ENCODE peak calls at places on chromosomes 7 and 10, in eight cellular contexts. One of them, this sample, is unnamed.

GRCh38 chr7:18667466-18667865 is 171.9 kb downstream of the HDAC9 start:
- DNase-seq in stimulated activated CD8-positive, alpha-beta memory T cell treated with anti-CD3 and anti-CD28 coated beads, Interleukin-2, amount 100 ng/mL, for 1 hour: no peak
- DNase-seq in nephron progenitor cell: no peak
- DNase-seq in NCI-H2081: peak
- DNase-seq in stimulated activated CD4-positive, alpha-beta T cell treated with anti-CD3 and anti-CD28 coated beads, Interleukin-4, amount 100 ng/mL, for 48 hours: no peak
- DNase-seq in lower lobe of right lung: no peak
- DNase-seq in naive B cell: no peak
- DNase-seq in upper lobe of right lung: no peak
- DNase-seq in this sample: no peak

GRCh38 chr10:90887555-90887954 is 15.8 kb downstream of the RPP30 start:
- DNase-seq in stimulated activated CD8-positive, alpha-beta memory T cell treated with anti-CD3 and anti-CD28 coated beads, Interleukin-2, amount 100 ng/mL, for 1 hour: no peak
- DNase-seq in nephron progenitor cell: no peak
- DNase-seq in NCI-H2081: no peak
- DNase-seq in stimulated activated CD4-positive, alpha-beta T cell treated with anti-CD3 and anti-CD28 coated beads, Interleukin-4, amount 100 ng/mL, for 48 hours: no peak
- DNase-seq in lower lobe of right lung: no peak
- DNase-seq in naive B cell: no peak
- DNase-seq in upper lobe of right lung: no peak
- DNase-seq in this sample: no peak

GRCh38 chr10:103758294-103758681 is 97.1 kb downstream of the SH3PXD2A start:
- DNase-seq in stimulated activated CD8-positive, alpha-beta memory T cell treated with anti-CD3 and anti-CD28 coated beads, Interleukin-2, amount 100 ng/mL, for 1 hour: no peak
- DNase-seq in nephron progenitor cell: no peak
- DNase-seq in NCI-H2081: no peak
- DNase-seq in stimulated activated CD4-positive, alpha-beta T cell treated with anti-CD3 and anti-CD28 coated beads, Interleukin-4, amount 100 ng/mL, for 48 hours: no peak
- DNase-seq in lower lobe of right lung: no peak
- DNase-seq in naive B cell: no peak
- DNase-seq in upper lobe of right lung: no peak
- DNase-seq in this sample: no peak

GRCh38 chr10:72260588-72261322 is 13.0 kb upstream of the DDIT4 start:
- DNase-seq in stimulated activated CD8-positive, alpha-beta memory T cell treated with anti-CD3 and anti-CD28 coated beads, Interleukin-2, amount 100 ng/mL, for 1 hour: peak
- DNase-seq in nephron progenitor cell: peak
- DNase-seq in NCI-H2081: no peak
- DNase-seq in stimulated activated CD4-positive, alpha-beta T cell treated with anti-CD3 and anti-CD28 coated beads, Interleukin-4, amount 100 ng/mL, for 48 hours: peak
- DNase-seq in lower lobe of right lung: peak
- DNase-seq in naive B cell: peak
- DNase-seq in upper lobe of right lung: peak
- DNase-seq in this sample: peak

GRCh38 chr10:51244308-51244707 is 170.0 kb downstream of the PRKG1 start:
- DNase-seq in stimulated activated CD8-positive, alpha-beta memory T cell treated with anti-CD3 and anti-CD28 coated beads, Interleukin-2, amount 100 ng/mL, for 1 hour: no peak
- DNase-seq in nephron progenitor cell: no peak
- DNase-seq in NCI-H2081: no peak
- DNase-seq in stimulated activated CD4-positive, alpha-beta T cell treated with anti-CD3 and anti-CD28 coated beads, Interleukin-4, amount 100 ng/mL, for 48 hours: no peak
- DNase-seq in lower lobe of right lung: no peak
- DNase-seq in naive B cell: no peak
- DNase-seq in upper lobe of right lung: no peak
- DNase-seq in this sample: no peak

GRCh38 chr10:48235501-48235900 is 39.0 kb downstream of the FRMPD2 start:
- DNase-seq in stimulated activated CD8-positive, alpha-beta memory T cell treated with anti-CD3 and anti-CD28 coated beads, Interleukin-2, amount 100 ng/mL, for 1 hour: no peak
- DNase-seq in nephron progenitor cell: no peak
- DNase-seq in NCI-H2081: no peak
- DNase-seq in stimulated activated CD4-positive, alpha-beta T cell treated with anti-CD3 and anti-CD28 coated beads, Interleukin-4, amount 100 ng/mL, for 48 hours: no peak
- DNase-seq in lower lobe of right lung: no peak
- DNase-seq in naive B cell: no peak
- DNase-seq in upper lobe of right lung: no peak
- DNase-seq in this sample: no peak

GRCh38 chr10:10977978-10978377 is 39.7 kb upstream of the CELF2 start:
- DNase-seq in stimulated activated CD8-positive, alpha-beta memory T cell treated with anti-CD3 and anti-CD28 coated beads, Interleukin-2, amount 100 ng/mL, for 1 hour: no peak
- DNase-seq in nephron progenitor cell: no peak
- DNase-seq in NCI-H2081: no peak
- DNase-seq in stimulated activated CD4-positive, alpha-beta T cell treated with anti-CD3 and anti-CD28 coated beads, Interleukin-4, amount 100 ng/mL, for 48 hours: no peak
- DNase-seq in lower lobe of right lung: no peak
- DNase-seq in naive B cell: no peak
- DNase-seq in upper lobe of right lung: no peak
- DNase-seq in this sample: no peak

GRCh38 chr10:114103286-114103685 is 59.6 kb downstream of the ADRB1 start:
- DNase-seq in stimulated activated CD8-positive, alpha-beta memory T cell treated with anti-CD3 and anti-CD28 coated beads, Interleukin-2, amount 100 ng/mL, for 1 hour: no peak
- DNase-seq in nephron progenitor cell: no peak
- DNase-seq in NCI-H2081: peak
- DNase-seq in stimulated activated CD4-positive, alpha-beta T cell treated with anti-CD3 and anti-CD28 coated beads, Interleukin-4, amount 100 ng/mL, for 48 hours: no peak
- DNase-seq in lower lobe of right lung: no peak
- DNase-seq in naive B cell: peak
- DNase-seq in upper lobe of right lung: no peak
- DNase-seq in this sample: no peak

GRCh38 chr10:69202332-69202731 is 17.8 kb upstream of the HKDC1 start:
- DNase-seq in stimulated activated CD8-positive, alpha-beta memory T cell treated with anti-CD3 and anti-CD28 coated beads, Interleukin-2, amount 100 ng/mL, for 1 hour: no peak
- DNase-seq in nephron progenitor cell: no peak
- DNase-seq in NCI-H2081: no peak
- DNase-seq in stimulated activated CD4-positive, alpha-beta T cell treated with anti-CD3 and anti-CD28 coated beads, Interleukin-4, amount 100 ng/mL, for 48 hours: no peak
- DNase-seq in lower lobe of right lung: no peak
- DNase-seq in naive B cell: no peak
- DNase-seq in upper lobe of right lung: no peak
- DNase-seq in this sample: no peak

GRCh38 chr10:119898577-119898976 is 6.0 kb downstream of the SEC23IP start:
- DNase-seq in stimulated activated CD8-positive, alpha-beta memory T cell treated with anti-CD3 and anti-CD28 coated beads, Interleukin-2, amount 100 ng/mL, for 1 hour: no peak
- DNase-seq in nephron progenitor cell: no peak
- DNase-seq in NCI-H2081: no peak
- DNase-seq in stimulated activated CD4-positive, alpha-beta T cell treated with anti-CD3 and anti-CD28 coated beads, Interleukin-4, amount 100 ng/mL, for 48 hours: no peak
- DNase-seq in lower lobe of right lung: no peak
- DNase-seq in naive B cell: no peak
- DNase-seq in upper lobe of right lung: no peak
- DNase-seq in this sample: no peak

GRCh38 chr7:26061340-26062239 is 90.4 kb upstream of the NFE2L3 start:
- DNase-seq in stimulated activated CD8-positive, alpha-beta memory T cell treated with anti-CD3 and anti-CD28 coated beads, Interleukin-2, amount 100 ng/mL, for 1 hour: peak
- DNase-seq in nephron progenitor cell: peak
- DNase-seq in NCI-H2081: peak
- DNase-seq in stimulated activated CD4-positive, alpha-beta T cell treated with anti-CD3 and anti-CD28 coated beads, Interleukin-4, amount 100 ng/mL, for 48 hours: peak
- DNase-seq in lower lobe of right lung: peak
- DNase-seq in naive B cell: peak
- DNase-seq in upper lobe of right lung: peak
- DNase-seq in this sample: no peak

GRCh38 chr10:92366412-92367021 is 75.5 kb downstream of the MARCHF5 start:
- DNase-seq in stimulated activated CD8-positive, alpha-beta memory T cell treated with anti-CD3 and anti-CD28 coated beads, Interleukin-2, amount 100 ng/mL, for 1 hour: no peak
- DNase-seq in nephron progenitor cell: no peak
- DNase-seq in NCI-H2081: no peak
- DNase-seq in stimulated activated CD4-positive, alpha-beta T cell treated with anti-CD3 and anti-CD28 coated beads, Interleukin-4, amount 100 ng/mL, for 48 hours: no peak
- DNase-seq in lower lobe of right lung: no peak
- DNase-seq in naive B cell: no peak
- DNase-seq in upper lobe of right lung: no peak
- DNase-seq in this sample: no peak

GRCh38 chr7:73341877-73342276 is 13.9 kb downstream of the FKBP6 start:
- DNase-seq in stimulated activated CD8-positive, alpha-beta memory T cell treated with anti-CD3 and anti-CD28 coated beads, Interleukin-2, amount 100 ng/mL, for 1 hour: no peak
- DNase-seq in nephron progenitor cell: no peak
- DNase-seq in NCI-H2081: no peak
- DNase-seq in stimulated activated CD4-positive, alpha-beta T cell treated with anti-CD3 and anti-CD28 coated beads, Interleukin-4, amount 100 ng/mL, for 48 hours: no peak
- DNase-seq in lower lobe of right lung: no peak
- DNase-seq in naive B cell: no peak
- DNase-seq in upper lobe of right lung: no peak
- DNase-seq in this sample: no peak

GRCh38 chr7:32942783-32943653 is 14.2 kb upstream of the FKBP9 start:
- DNase-seq in stimulated activated CD8-positive, alpha-beta memory T cell treated with anti-CD3 and anti-CD28 coated beads, Interleukin-2, amount 100 ng/mL, for 1 hour: peak
- DNase-seq in nephron progenitor cell: peak
- DNase-seq in NCI-H2081: peak
- DNase-seq in stimulated activated CD4-positive, alpha-beta T cell treated with anti-CD3 and anti-CD28 coated beads, Interleukin-4, amount 100 ng/mL, for 48 hours: peak
- DNase-seq in lower lobe of right lung: peak
- DNase-seq in naive B cell: peak
- DNase-seq in upper lobe of right lung: peak
- DNase-seq in this sample: peak

GRCh38 chr7:28005848-28006233 is 174.8 kb downstream of the JAZF1 start:
- DNase-seq in stimulated activated CD8-positive, alpha-beta memory T cell treated with anti-CD3 and anti-CD28 coated beads, Interleukin-2, amount 100 ng/mL, for 1 hour: no peak
- DNase-seq in nephron progenitor cell: no peak
- DNase-seq in NCI-H2081: no peak
- DNase-seq in stimulated activated CD4-positive, alpha-beta T cell treated with anti-CD3 and anti-CD28 coated beads, Interleukin-4, amount 100 ng/mL, for 48 hours: no peak
- DNase-seq in lower lobe of right lung: no peak
- DNase-seq in naive B cell: no peak
- DNase-seq in upper lobe of right lung: no peak
- DNase-seq in this sample: no peak

GRCh38 chr10:119468542-119469324 is 73.8 kb downstream of the RGS10 start:
- DNase-seq in stimulated activated CD8-positive, alpha-beta memory T cell treated with anti-CD3 and anti-CD28 coated beads, Interleukin-2, amount 100 ng/mL, for 1 hour: no peak
- DNase-seq in nephron progenitor cell: no peak
- DNase-seq in NCI-H2081: no peak
- DNase-seq in stimulated activated CD4-positive, alpha-beta T cell treated with anti-CD3 and anti-CD28 coated beads, Interleukin-4, amount 100 ng/mL, for 48 hours: no peak
- DNase-seq in lower lobe of right lung: no peak
- DNase-seq in naive B cell: no peak
- DNase-seq in upper lobe of right lung: no peak
- DNase-seq in this sample: no peak

GRCh38 chr7:24611130-24611529 is 37.9 kb downstream of the PALS2 start:
- DNase-seq in stimulated activated CD8-positive, alpha-beta memory T cell treated with anti-CD3 and anti-CD28 coated beads, Interleukin-2, amount 100 ng/mL, for 1 hour: no peak
- DNase-seq in nephron progenitor cell: no peak
- DNase-seq in NCI-H2081: no peak
- DNase-seq in stimulated activated CD4-positive, alpha-beta T cell treated with anti-CD3 and anti-CD28 coated beads, Interleukin-4, amount 100 ng/mL, for 48 hours: no peak
- DNase-seq in lower lobe of right lung: no peak
- DNase-seq in naive B cell: no peak
- DNase-seq in upper lobe of right lung: no peak
- DNase-seq in this sample: no peak

GRCh38 chr10:119541459-119542356 is 811 bp downstream of the RGS10 start:
- DNase-seq in stimulated activated CD8-positive, alpha-beta memory T cell treated with anti-CD3 and anti-CD28 coated beads, Interleukin-2, amount 100 ng/mL, for 1 hour: no peak
- DNase-seq in nephron progenitor cell: no peak
- DNase-seq in NCI-H2081: no peak
- DNase-seq in stimulated activated CD4-positive, alpha-beta T cell treated with anti-CD3 and anti-CD28 coated beads, Interleukin-4, amount 100 ng/mL, for 48 hours: peak
- DNase-seq in lower lobe of right lung: peak
- DNase-seq in naive B cell: no peak
- DNase-seq in upper lobe of right lung: peak
- DNase-seq in this sample: no peak

GRCh38 chr7:116209561-116210070 is 723 bp upstream of the TES start:
- DNase-seq in stimulated activated CD8-positive, alpha-beta memory T cell treated with anti-CD3 and anti-CD28 coated beads, Interleukin-2, amount 100 ng/mL, for 1 hour: no peak
- DNase-seq in nephron progenitor cell: no peak
- DNase-seq in NCI-H2081: no peak
- DNase-seq in stimulated activated CD4-positive, alpha-beta T cell treated with anti-CD3 and anti-CD28 coated beads, Interleukin-4, amount 100 ng/mL, for 48 hours: no peak
- DNase-seq in lower lobe of right lung: no peak
- DNase-seq in naive B cell: no peak
- DNase-seq in upper lobe of right lung: no peak
- DNase-seq in this sample: no peak

GRCh38 chr7:80277434-80278427 is 143.1 kb downstream of the GNAI1 start:
- DNase-seq in stimulated activated CD8-positive, alpha-beta memory T cell treated with anti-CD3 and anti-CD28 coated beads, Interleukin-2, amount 100 ng/mL, for 1 hour: no peak
- DNase-seq in nephron progenitor cell: no peak
- DNase-seq in NCI-H2081: peak
- DNase-seq in stimulated activated CD4-positive, alpha-beta T cell treated with anti-CD3 and anti-CD28 coated beads, Interleukin-4, amount 100 ng/mL, for 48 hours: no peak
- DNase-seq in lower lobe of right lung: no peak
- DNase-seq in naive B cell: no peak
- DNase-seq in upper lobe of right lung: no peak
- DNase-seq in this sample: no peak

GRCh38 chr7:119090851-119091250 is 866.3 kb downstream of the ANKRD7 start:
- DNase-seq in stimulated activated CD8-positive, alpha-beta memory T cell treated with anti-CD3 and anti-CD28 coated beads, Interleukin-2, amount 100 ng/mL, for 1 hour: no peak
- DNase-seq in nephron progenitor cell: no peak
- DNase-seq in NCI-H2081: no peak
- DNase-seq in stimulated activated CD4-positive, alpha-beta T cell treated with anti-CD3 and anti-CD28 coated beads, Interleukin-4, amount 100 ng/mL, for 48 hours: no peak
- DNase-seq in lower lobe of right lung: no peak
- DNase-seq in naive B cell: no peak
- DNase-seq in upper lobe of right lung: no peak
- DNase-seq in this sample: no peak

GRCh38 chr10:113059001-113059780 is 109.1 kb downstream of the TCF7L2 start:
- DNase-seq in stimulated activated CD8-positive, alpha-beta memory T cell treated with anti-CD3 and anti-CD28 coated beads, Interleukin-2, amount 100 ng/mL, for 1 hour: no peak
- DNase-seq in nephron progenitor cell: peak
- DNase-seq in NCI-H2081: no peak
- DNase-seq in stimulated activated CD4-positive, alpha-beta T cell treated with anti-CD3 and anti-CD28 coated beads, Interleukin-4, amount 100 ng/mL, for 48 hours: no peak
- DNase-seq in lower lobe of right lung: no peak
- DNase-seq in naive B cell: no peak
- DNase-seq in upper lobe of right lung: no peak
- DNase-seq in this sample: no peak

GRCh38 chr10:48478980-48479811 is 125.7 kb downstream of the ARHGAP22 start:
- DNase-seq in stimulated activated CD8-positive, alpha-beta memory T cell treated with anti-CD3 and anti-CD28 coated beads, Interleukin-2, amount 100 ng/mL, for 1 hour: no peak
- DNase-seq in nephron progenitor cell: no peak
- DNase-seq in NCI-H2081: no peak
- DNase-seq in stimulated activated CD4-positive, alpha-beta T cell treated with anti-CD3 and anti-CD28 coated beads, Interleukin-4, amount 100 ng/mL, for 48 hours: no peak
- DNase-seq in lower lobe of right lung: no peak
- DNase-seq in naive B cell: no peak
- DNase-seq in upper lobe of right lung: peak
- DNase-seq in this sample: peak

GRCh38 chr10:30857803-30858202 is 173.9 kb downstream of the ZNF438 start:
- DNase-seq in stimulated activated CD8-positive, alpha-beta memory T cell treated with anti-CD3 and anti-CD28 coated beads, Interleukin-2, amount 100 ng/mL, for 1 hour: no peak
- DNase-seq in nephron progenitor cell: no peak
- DNase-seq in NCI-H2081: no peak
- DNase-seq in stimulated activated CD4-positive, alpha-beta T cell treated with anti-CD3 and anti-CD28 coated beads, Interleukin-4, amount 100 ng/mL, for 48 hours: no peak
- DNase-seq in lower lobe of right lung: no peak
- DNase-seq in naive B cell: no peak
- DNase-seq in upper lobe of right lung: no peak
- DNase-seq in this sample: no peak

GRCh38 chr10:133384071-133384470 is 5.0 kb downstream of the PAOX start:
- DNase-seq in stimulated activated CD8-positive, alpha-beta memory T cell treated with anti-CD3 and anti-CD28 coated beads, Interleukin-2, amount 100 ng/mL, for 1 hour: no peak
- DNase-seq in nephron progenitor cell: no peak
- DNase-seq in NCI-H2081: no peak
- DNase-seq in stimulated activated CD4-positive, alpha-beta T cell treated with anti-CD3 and anti-CD28 coated beads, Interleukin-4, amount 100 ng/mL, for 48 hours: no peak
- DNase-seq in lower lobe of right lung: peak
- DNase-seq in naive B cell: no peak
- DNase-seq in upper lobe of right lung: peak
- DNase-seq in this sample: no peak

GRCh38 chr7:157471259-157472125 is 134.7 kb downstream of the DNAJB6 start:
- DNase-seq in stimulated activated CD8-positive, alpha-beta memory T cell treated with anti-CD3 and anti-CD28 coated beads, Interleukin-2, amount 100 ng/mL, for 1 hour: no peak
- DNase-seq in nephron progenitor cell: no peak
- DNase-seq in NCI-H2081: no peak
- DNase-seq in stimulated activated CD4-positive, alpha-beta T cell treated with anti-CD3 and anti-CD28 coated beads, Interleukin-4, amount 100 ng/mL, for 48 hours: no peak
- DNase-seq in lower lobe of right lung: peak
- DNase-seq in naive B cell: no peak
- DNase-seq in upper lobe of right lung: no peak
- DNase-seq in this sample: peak

GRCh38 chr7:50461695-50462094 is 11.5 kb upstream of the FIGNL1 start:
- DNase-seq in stimulated activated CD8-positive, alpha-beta memory T cell treated with anti-CD3 and anti-CD28 coated beads, Interleukin-2, amount 100 ng/mL, for 1 hour: no peak
- DNase-seq in nephron progenitor cell: no peak
- DNase-seq in NCI-H2081: no peak
- DNase-seq in stimulated activated CD4-positive, alpha-beta T cell treated with anti-CD3 and anti-CD28 coated beads, Interleukin-4, amount 100 ng/mL, for 48 hours: no peak
- DNase-seq in lower lobe of right lung: no peak
- DNase-seq in naive B cell: no peak
- DNase-seq in upper lobe of right lung: no peak
- DNase-seq in this sample: no peak

GRCh38 chr10:36606234-36606839 is 519.1 kb upstream of the ANKRD30A start:
- DNase-seq in stimulated activated CD8-positive, alpha-beta memory T cell treated with anti-CD3 and anti-CD28 coated beads, Interleukin-2, amount 100 ng/mL, for 1 hour: no peak
- DNase-seq in nephron progenitor cell: no peak
- DNase-seq in NCI-H2081: no peak
- DNase-seq in stimulated activated CD4-positive, alpha-beta T cell treated with anti-CD3 and anti-CD28 coated beads, Interleukin-4, amount 100 ng/mL, for 48 hours: no peak
- DNase-seq in lower lobe of right lung: no peak
- DNase-seq in naive B cell: no peak
- DNase-seq in upper lobe of right lung: no peak
- DNase-seq in this sample: no peak

GRCh38 chr7:64180989-64181388 is 26.0 kb upstream of the ZNF735 start:
- DNase-seq in stimulated activated CD8-positive, alpha-beta memory T cell treated with anti-CD3 and anti-CD28 coated beads, Interleukin-2, amount 100 ng/mL, for 1 hour: no peak
- DNase-seq in nephron progenitor cell: no peak
- DNase-seq in NCI-H2081: no peak
- DNase-seq in stimulated activated CD4-positive, alpha-beta T cell treated with anti-CD3 and anti-CD28 coated beads, Interleukin-4, amount 100 ng/mL, for 48 hours: no peak
- DNase-seq in lower lobe of right lung: no peak
- DNase-seq in naive B cell: no peak
- DNase-seq in upper lobe of right lung: no peak
- DNase-seq in this sample: no peak

GRCh38 chr7:101542527-101543241 is 86.4 kb downstream of the MYL10 start:
- DNase-seq in stimulated activated CD8-positive, alpha-beta memory T cell treated with anti-CD3 and anti-CD28 coated beads, Interleukin-2, amount 100 ng/mL, for 1 hour: peak
- DNase-seq in nephron progenitor cell: peak
- DNase-seq in NCI-H2081: peak
- DNase-seq in stimulated activated CD4-positive, alpha-beta T cell treated with anti-CD3 and anti-CD28 coated beads, Interleukin-4, amount 100 ng/mL, for 48 hours: peak
- DNase-seq in lower lobe of right lung: peak
- DNase-seq in naive B cell: peak
- DNase-seq in upper lobe of right lung: no peak
- DNase-seq in this sample: peak

GRCh38 chr10:89283988-89284475 is 17.8 kb upstream of the IFIT2 start:
- DNase-seq in stimulated activated CD8-positive, alpha-beta memory T cell treated with anti-CD3 and anti-CD28 coated beads, Interleukin-2, amount 100 ng/mL, for 1 hour: no peak
- DNase-seq in nephron progenitor cell: peak
- DNase-seq in NCI-H2081: peak
- DNase-seq in stimulated activated CD4-positive, alpha-beta T cell treated with anti-CD3 and anti-CD28 coated beads, Interleukin-4, amount 100 ng/mL, for 48 hours: no peak
- DNase-seq in lower lobe of right lung: no peak
- DNase-seq in naive B cell: no peak
- DNase-seq in upper lobe of right lung: no peak
- DNase-seq in this sample: no peak

GRCh38 chr7:69598487-69599148 is 343 bp downstream of the AUTS2 start:
- DNase-seq in stimulated activated CD8-positive, alpha-beta memory T cell treated with anti-CD3 and anti-CD28 coated beads, Interleukin-2, amount 100 ng/mL, for 1 hour: no peak
- DNase-seq in nephron progenitor cell: peak
- DNase-seq in NCI-H2081: peak
- DNase-seq in stimulated activated CD4-positive, alpha-beta T cell treated with anti-CD3 and anti-CD28 coated beads, Interleukin-4, amount 100 ng/mL, for 48 hours: no peak
- DNase-seq in lower lobe of right lung: no peak
- DNase-seq in naive B cell: no peak
- DNase-seq in upper lobe of right lung: peak
- DNase-seq in this sample: no peak

GRCh38 chr10:95334793-95335120 is 44.0 kb upstream of the PDLIM1 start:
- DNase-seq in stimulated activated CD8-positive, alpha-beta memory T cell treated with anti-CD3 and anti-CD28 coated beads, Interleukin-2, amount 100 ng/mL, for 1 hour: no peak
- DNase-seq in nephron progenitor cell: no peak
- DNase-seq in NCI-H2081: no peak
- DNase-seq in stimulated activated CD4-positive, alpha-beta T cell treated with anti-CD3 and anti-CD28 coated beads, Interleukin-4, amount 100 ng/mL, for 48 hours: no peak
- DNase-seq in lower lobe of right lung: no peak
- DNase-seq in naive B cell: no peak
- DNase-seq in upper lobe of right lung: no peak
- DNase-seq in this sample: no peak